ENCODE peak calls at places on chromosome 15, in seven cellular contexts. K, I, Q, T, X, Y and S are unnamed samples.

GRCh38 chr15:48565560-48566482 is 79.7 kb downstream of the FBN1 start:
- DNase-seq in K (no peak), I (no peak), Q (no peak), T (no peak), X (peak; percentile 85), Y (no peak), S (no peak)

GRCh38 chr15:61822511-61822910 is 237.7 kb downstream of the VPS13C start:
- DNase-seq in K (no peak), I (no peak), Q (no peak), T (no peak), X (no peak), Y (no peak), S (no peak)

GRCh38 chr15:60729850-60730458 is 251.0 kb upstream of the ICE2 start:
- DNase-seq in K (no peak), I (no peak), Q (no peak), T (no peak), X (no peak), Y (no peak), S (no peak)

GRCh38 chr15:67185621-67186225 is 68.7 kb downstream of the AAGAB start:
- DNase-seq in K (no peak), I (no peak), Q (no peak), T (no peak), X (no peak), Y (no peak), S (no peak)

GRCh38 chr15:76199106-76200082 is 111.9 kb downstream of the ETFA start:
- DNase-seq in K (no peak), I (no peak), Q (no peak), T (no peak), X (peak; percentile 89), Y (no peak), S (peak; percentile 34)

GRCh38 chr15:58755956-58756355 is 6.4 kb upstream of the ADAM10 start:
- DNase-seq in K (no peak), I (no peak), Q (no peak), T (no peak), X (no peak), Y (no peak), S (peak; percentile 45)

GRCh38 chr15:31342381-31342780 is 15.7 kb downstream of the KLF13 start:
- DNase-seq in K (no peak), I (no peak), Q (no peak), T (no peak), X (no peak), Y (no peak), S (no peak)

GRCh38 chr15:62486041-62486440 is 321.0 kb upstream of the C2CD4B start:
- DNase-seq in K (no peak), I (no peak), Q (no peak), T (no peak), X (no peak), Y (no peak), S (no peak)

GRCh38 chr15:100914876-100915275 is 4.3 kb upstream of the LRRK1 start:
- DNase-seq in K (no peak), I (no peak), Q (peak; percentile 36), T (no peak), X (peak; percentile 19), Y (no peak), S (no peak)

GRCh38 chr15:48066456-48066855 is 54.3 kb upstream of the SLC24A5 start:
- DNase-seq in K (no peak), I (no peak), Q (no peak), T (no peak), X (no peak), Y (no peak), S (no peak)